ENCODE peak calls at places on chromosome 16, in seven cellular contexts. D is retinal pigment epithelial cell, X is thoracic aorta, J is naive B cell, E is kidney glomerular epithelial cell, C is heart left ventricle, Q is T-helper 22 cell. L is an unnamed sample.

GRCh38 chr16:2686912-2687507 is 4.7 kb downstream of the KCTD5 start:
- DNase-seq in D (no peak), X (no peak), J (peak; percentile 76), E (no peak), C (peak; percentile 50), Q (no peak), L (peak; percentile 77)

GRCh38 chr16:84044108-84044488 is 1.5 kb upstream of the SLC38A8 start:
- DNase-seq in D (no peak), X (no peak), J (no peak), E (peak; percentile 3), C (peak; percentile 19), Q (no peak), L (peak; percentile 16)

GRCh38 chr16:78844682-78845081 is 745.2 kb downstream of the WWOX start:
- DNase-seq in D (no peak), X (no peak), J (no peak), E (no peak), C (peak; percentile 34), Q (no peak), L (no peak)

GRCh38 chr16:70252355-70252988 is 732 bp upstream of the EXOSC6 start:
- DNase-seq in D (no peak), X (no peak), J (no peak), E (no peak), C (no peak), Q (no peak), L (peak; percentile 35)

GRCh38 chr16:86221085-86221484 is 289.2 kb upstream of the FOXF1 start:
- DNase-seq in D (no peak), X (no peak), J (no peak), E (no peak), C (no peak), Q (no peak), L (no peak)

GRCh38 chr16:13351651-13352217 is 450.3 kb downstream of the SHISA9 start:
- DNase-seq in D (no peak), X (no peak), J (no peak), E (peak; percentile 54), C (no peak), Q (no peak), L (no peak)

GRCh38 chr16:77306050-77306616 is 106.9 kb downstream of the SYCE1L start:
- DNase-seq in D (no peak), X (no peak), J (no peak), E (no peak), C (no peak), Q (no peak), L (no peak)

GRCh38 chr16:87874639-87875472 is 5.5 kb upstream of the SLC7A5 start:
- DNase-seq in D (no peak), X (no peak), J (no peak), E (no peak), C (no peak), Q (peak; percentile 36), L (no peak)

GRCh38 chr16:1698680-1699079 is 7.3 kb upstream of the MAPK8IP3 start:
- DNase-seq in D (no peak), X (no peak), J (no peak), E (no peak), C (no peak), Q (no peak), L (no peak)

GRCh38 chr16:85634747-85635544 is 21.8 kb downstream of the GSE1 start:
- DNase-seq in D (no peak), X (no peak), J (no peak), E (no peak), C (no peak), Q (no peak), L (no peak)

GRCh38 chr16:71794018-71794417 is 14.6 kb downstream of the AP1G1 start:
- DNase-seq in D (no peak), X (no peak), J (no peak), E (no peak), C (no peak), Q (no peak), L (no peak)

GRCh38 chr16:30085820-30086219 is 5.9 kb downstream of the TBX6 start:
- DNase-seq in D (no peak), X (no peak), J (no peak), E (no peak), C (peak; percentile 17), Q (no peak), L (no peak)

GRCh38 chr16:72876221-72876620 is 171.7 kb downstream of the ZFHX3 start:
- DNase-seq in D (no peak), X (no peak), J (no peak), E (no peak), C (peak; percentile 83), Q (no peak), L (no peak)